ENCODE peak calls at places on chromosomes 11 and 22, in four cellular contexts. One of them, this sample, is unnamed.

GRCh38 chr11:99080154-99080553 is 59.4 kb downstream of the CNTN5 start:
- DNase-seq in mesendoderm: no peak
- DNase-seq in CD8-positive, alpha-beta memory T cell: no peak
- DNase-seq in NCI-H510A: no peak
- DNase-seq in this sample: no peak

GRCh38 chr11:2466869-2467694 is 22.3 kb downstream of the KCNQ1 start:
- DNase-seq in mesendoderm: no peak
- DNase-seq in CD8-positive, alpha-beta memory T cell: peak; percentile 76
- DNase-seq in NCI-H510A: no peak
- DNase-seq in this sample: no peak

GRCh38 chr11:65298131-65298535 is 16.5 kb upstream of the CDC42EP2 start:
- DNase-seq in mesendoderm: no peak
- DNase-seq in CD8-positive, alpha-beta memory T cell: no peak
- DNase-seq in NCI-H510A: no peak
- DNase-seq in this sample: peak; percentile 96

GRCh38 chr22:19679476-19680099 is 34.7 kb upstream of the SEPTIN5 start:
- DNase-seq in mesendoderm: peak; percentile 53
- DNase-seq in CD8-positive, alpha-beta memory T cell: peak; percentile 60
- DNase-seq in NCI-H510A: no peak
- DNase-seq in this sample: peak; percentile 76

GRCh38 chr22:29268511-29269229 is 602 bp downstream of the EWSR1 start:
- DNase-seq in mesendoderm: peak; percentile 80
- DNase-seq in CD8-positive, alpha-beta memory T cell: peak; percentile 65
- DNase-seq in NCI-H510A: no peak
- DNase-seq in this sample: peak; percentile 84

GRCh38 chr22:35685731-35686130 is 31.9 kb upstream of the APOL5 start:
- DNase-seq in mesendoderm: no peak
- DNase-seq in CD8-positive, alpha-beta memory T cell: no peak
- DNase-seq in NCI-H510A: no peak
- DNase-seq in this sample: no peak

GRCh38 chr11:119739975-119740374 is 11.0 kb upstream of the NECTIN1 start:
- DNase-seq in mesendoderm: peak; percentile 40
- DNase-seq in CD8-positive, alpha-beta memory T cell: no peak
- DNase-seq in NCI-H510A: no peak
- DNase-seq in this sample: no peak

GRCh38 chr22:26957176-26957575 is 299.8 kb downstream of the MIAT start:
- DNase-seq in mesendoderm: no peak
- DNase-seq in CD8-positive, alpha-beta memory T cell: no peak
- DNase-seq in NCI-H510A: no peak
- DNase-seq in this sample: no peak

GRCh38 chr11:47215366-47215925 is 672 bp downstream of the DDB2 start:
- DNase-seq in mesendoderm: peak; percentile 90
- DNase-seq in CD8-positive, alpha-beta memory T cell: no peak
- DNase-seq in NCI-H510A: no peak
- DNase-seq in this sample: no peak

GRCh38 chr22:45254789-45255261 is 14.1 kb upstream of the KIAA0930 start:
- DNase-seq in mesendoderm: no peak
- DNase-seq in CD8-positive, alpha-beta memory T cell: no peak
- DNase-seq in NCI-H510A: no peak
- DNase-seq in this sample: no peak

This sample was measured in Right ventricle myocardium superior.